ENCODE peak calls at places on chromosome 22, in five cellular contexts. X is nephron progenitor cell; V is amygdala; L is activated CD4-positive, alpha-beta T cell treated with anti-CD3 and anti-CD28 coated beads, Interleukin-2, amount 10 ng/mL, durations not matched to agents 7 days and 5 days; T is activated CD4-positive, CD25-positive, alpha-beta regulatory T cell. D is an unnamed sample.

GRCh38 chr22:21082248-21082647 is 36.5 kb downstream of the LRRC74B start:
- DNase-seq in X (no peak), V (no peak), L (no peak), T (no peak), D (no peak)

GRCh38 chr22:25630446-25630845 is 66.0 kb downstream of the GRK3 start:
- DNase-seq in L (no peak), V (no peak), T (no peak), X (no peak), D (no peak)

GRCh38 chr22:36541831-36542391 is 12.9 kb upstream of the EIF3D start:
- DNase-seq in X (no peak), L (peak; percentile 18), T (no peak), V (no peak), D (no peak)

GRCh38 chr22:44710474-44711235 is 8.7 kb downstream of the PRR5 start:
- DNase-seq in L (no peak), V (no peak), X (no peak), T (no peak), D (no peak)

GRCh38 chr22:33476206-33476605 is 418.0 kb upstream of the SYN3 start:
- DNase-seq in T (no peak), X (no peak), L (no peak), V (no peak), D (no peak)

GRCh38 chr22:47084226-47084625 is 321.8 kb downstream of the TBC1D22A start:
- DNase-seq in T (no peak), L (no peak), X (no peak), V (no peak), D (no peak)

GRCh38 chr22:30694638-30695350 is at the start of gene OSBP2:
- DNase-seq in X (peak; percentile 71), L (peak; percentile 18), V (peak; percentile 18), T (peak; percentile 11), D (peak; percentile 34)

GRCh38 chr22:38040953-38041759 is 16.0 kb upstream of the PICK1 start:
- DNase-seq in X (no peak), L (no peak), T (no peak), V (no peak), D (no peak)

GRCh38 chr22:32175751-32176644 is 16.9 kb upstream of the C22orf42 start:
- DNase-seq in T (no peak), V (no peak), X (peak; percentile 68), L (no peak), D (no peak)

GRCh38 chr22:32334640-32335365 is 22.9 kb upstream of the RFPL3 start:
- DNase-seq in L (no peak), T (no peak), V (no peak), X (no peak), D (no peak)

GRCh38 chr22:22158965-22159364 is 85.6 kb upstream of the VPREB1 start:
- DNase-seq in L (no peak), X (no peak), T (no peak), V (no peak), D (no peak)

GRCh38 chr22:49331878-49332277 is 495.8 kb downstream of the BRD1 start:
- DNase-seq in L (no peak), T (no peak), X (no peak), V (no peak), D (no peak)

GRCh38 chr22:33380789-33381530 is 322.8 kb upstream of the SYN3 start:
- DNase-seq in X (no peak), T (no peak), V (no peak), L (no peak), D (no peak)

GRCh38 chr22:39574779-39575551 is 4.4 kb downstream of the CACNA1I start:
- DNase-seq in X (no peak), L (no peak), V (no peak), T (no peak), D (no peak)

GRCh38 chr22:19942886-19943664 is 1.5 kb upstream of the TXNRD2 start:
- DNase-seq in V (no peak), X (no peak), L (no peak), T (no peak), D (no peak)

GRCh38 chr22:40030757-40031092 is 36.0 kb downstream of the FAM83F start:
- DNase-seq in L (no peak), T (no peak), X (no peak), V (no peak), D (no peak)

GRCh38 chr22:23113067-23113846 is 28.5 kb downstream of the RSPH14 start:
- DNase-seq in V (peak; percentile 51), L (no peak), X (no peak), T (no peak), D (no peak)

GRCh38 chr22:37658133-37659065 is at the start of gene PDXP:
- DNase-seq in V (peak; percentile 99), T (peak; percentile 96), L (peak; percentile 99), X (peak; percentile 99), D (peak; percentile 100)

GRCh38 chr22:46851941-46852340 is 89.5 kb downstream of the TBC1D22A start:
- DNase-seq in L (no peak), X (no peak), V (no peak), T (no peak), D (no peak)

GRCh38 chr22:40819741-40820140 is 595 bp upstream of the SLC25A17 start:
- DNase-seq in V (no peak), L (no peak), T (no peak), X (no peak), D (peak; percentile 19)

GRCh38 chr22:22893891-22894739 is 6.5 kb downstream of the IGLL5 start:
- DNase-seq in T (no peak), L (no peak), X (no peak), V (no peak), D (peak; percentile 30)

GRCh38 chr22:30325724-30326703 is 727 bp downstream of the TBC1D10A start:
- DNase-seq in T (no peak), L (peak; percentile 37), X (peak; percentile 14), V (no peak), D (no peak)

GRCh38 chr22:39215430-39216142 is 29.2 kb downstream of the PDGFB start:
- DNase-seq in L (peak; percentile 14), X (no peak), V (no peak), T (no peak), D (no peak)

GRCh38 chr22:22752556-22753477 is 108.4 kb downstream of the GGTLC2 start:
- DNase-seq in L (no peak), T (peak; percentile 25), V (no peak), X (no peak), D (peak; percentile 45)

GRCh38 chr22:46054091-46054877 is 77.3 kb upstream of the WNT7B start:
- DNase-seq in V (peak; percentile 89), L (peak; percentile 49), X (no peak), T (no peak), D (peak; percentile 82)

GRCh38 chr22:33555814-33556522 is 364.3 kb downstream of the LARGE1 start:
- DNase-seq in V (no peak), X (no peak), T (no peak), L (no peak), D (no peak)

GRCh38 chr22:36104988-36105387 is 55.6 kb downstream of the APOL3 start:
- DNase-seq in V (no peak), L (no peak), T (no peak), X (no peak), D (no peak)

GRCh38 chr22:24507742-24508141 is 12.6 kb downstream of the UPB1 start:
- DNase-seq in L (no peak), V (no peak), X (peak; percentile 43), T (no peak), D (no peak)

GRCh38 chr22:48793949-48794348 is 1033.7 kb downstream of the BRD1 start:
- DNase-seq in X (no peak), T (no peak), V (no peak), L (no peak), D (no peak)

GRCh38 chr22:26502688-26503561 is 9.3 kb downstream of the TFIP11 start:
- DNase-seq in V (peak; percentile 15), X (peak; percentile 58), T (peak; percentile 15), L (peak; percentile 84), D (peak; percentile 92)

GRCh38 chr22:47160781-47161520 is 398.5 kb downstream of the TBC1D22A start:
- DNase-seq in L (no peak), T (no peak), V (no peak), X (no peak), D (no peak)

GRCh38 chr22:27144345-27144744 is 487.0 kb downstream of the MIAT start:
- DNase-seq in X (no peak), L (no peak), V (no peak), T (no peak), D (no peak)

D was measured in MM.1S.